ENCODE peak calls at places on chromosomes 6 and 20, in nine cellular contexts. G is tibial artery, C is AG09309, B is LoVo, W is midbrain, O is GM19239, M is HCT116, Q is NCI-H1417, Z is foreskin fibroblast. K is an unnamed sample.

GRCh38 chr6:32825966-32826365 is 9.2 kb upstream of the HLA-DOB start:
- DNase-seq in M (no peak), C (peak), B (peak), Z (peak), W (peak), G (no peak), Q (no peak), O (no peak), K (no peak)

GRCh38 chr6:109794201-109794926 is 103.3 kb downstream of the FIG4 start:
- DNase-seq in W (no peak), M (no peak), Z (peak), O (no peak), C (peak), G (no peak), B (no peak), Q (no peak), K (no peak)

GRCh38 chr20:10247440-10247839 is 28.8 kb downstream of the SNAP25 start:
- DNase-seq in B (no peak), M (no peak), C (no peak), Q (no peak), G (no peak), O (no peak), W (no peak), Z (peak), K (no peak)

GRCh38 chr20:8667306-8667705 is 401.6 kb upstream of the PLCB4 start:
- DNase-seq in G (no peak), Z (no peak), C (no peak), M (no peak), Q (no peak), O (no peak), W (no peak), B (no peak), K (no peak)

GRCh38 chr6:16769131-16769985 is 8.1 kb upstream of the ATXN1 start:
- DNase-seq in B (peak), W (no peak), C (peak), M (peak), Z (peak), Q (no peak), G (peak), O (no peak), K (no peak)

GRCh38 chr20:24588725-24589340 is 119.4 kb downstream of the SYNDIG1 start:
- DNase-seq in Z (no peak), Q (no peak), G (no peak), C (no peak), M (no peak), B (no peak), O (no peak), W (no peak), K (no peak)

GRCh38 chr20:13262701-13263335 is 41.7 kb downstream of the ISM1 start:
- DNase-seq in B (peak), G (no peak), W (no peak), O (no peak), Q (no peak), Z (peak), C (no peak), M (no peak), K (no peak)

GRCh38 chr20:46350201-46350985 is 42.1 kb upstream of the CDH22 start:
- DNase-seq in G (no peak), W (peak), M (no peak), Z (peak), O (peak), Q (no peak), B (no peak), C (peak), K (no peak)

GRCh38 chr6:89120371-89120770 is 2.5 kb upstream of the SRSF12 start:
- DNase-seq in G (no peak), B (no peak), W (no peak), Q (no peak), Z (peak), C (no peak), O (no peak), M (no peak), K (no peak)

GRCh38 chr6:43919774-43920173 is 149.8 kb downstream of the VEGFA start:
- DNase-seq in Q (no peak), C (no peak), M (no peak), B (no peak), Z (no peak), G (no peak), W (no peak), O (no peak), K (no peak)

GRCh38 chr6:45626087-45626891 is 248.6 kb upstream of the SUPT3H start:
- DNase-seq in W (no peak), Z (peak), O (no peak), Q (no peak), C (no peak), B (no peak), G (no peak), M (no peak), K (no peak)

GRCh38 chr6:76418657-76419217 is 346.3 kb upstream of the IMPG1 start:
- DNase-seq in O (no peak), G (no peak), W (no peak), Q (no peak), C (no peak), B (no peak), Z (no peak), M (no peak), K (no peak)

GRCh38 chr20:10448270-10449156 is 13.4 kb downstream of the SLX4IP start:
- DNase-seq in G (no peak), Z (peak), B (no peak), Q (no peak), C (no peak), M (no peak), W (no peak), O (no peak), K (no peak)

GRCh38 chr6:147167009-147167408 is 37.2 kb upstream of the STXBP5 start:
- DNase-seq in C (no peak), O (no peak), Q (no peak), Z (no peak), M (no peak), G (no peak), B (no peak), W (no peak), K (no peak)

GRCh38 chr6:142956726-142957125 is 11.8 kb upstream of the HIVEP2 start:
- DNase-seq in O (no peak), G (no peak), Q (no peak), B (no peak), M (no peak), W (no peak), Z (no peak), C (no peak), K (no peak)

GRCh38 chr20:50226093-50226974 is 35.7 kb downstream of the CEBPB start:
- DNase-seq in C (no peak), M (no peak), W (no peak), Z (peak), G (peak), B (no peak), O (no peak), Q (no peak), K (no peak)

GRCh38 chr6:73180076-73180717 is 45.1 kb downstream of the KHDC1L start:
- DNase-seq in Z (peak), M (no peak), W (no peak), B (no peak), Q (no peak), C (peak), O (no peak), G (no peak), K (no peak)

GRCh38 chr6:164108869-164109769 is 694.6 kb downstream of the QKI start:
- DNase-seq in O (no peak), W (peak), M (no peak), C (no peak), Q (no peak), Z (no peak), G (peak), B (peak), K (no peak)

GRCh38 chr20:47847882-47848485 is 62.7 kb upstream of the SULF2 start:
- DNase-seq in C (no peak), G (no peak), W (no peak), O (no peak), Q (peak), M (no peak), B (no peak), Z (no peak), K (peak)